ENCODE peak calls at places on chromosomes 13 and 19, in eight cellular contexts. N, V, F, M, W, U, B and C are unnamed samples.

GRCh38 chr19:45691516-45692186 is at the start of gene SNRPD2:
- DNase-seq in M (peak), V (peak), U (peak), W (peak), F (peak), N (peak), B (peak), C (peak)

GRCh38 chr19:13095934-13096890 is 6.4 kb downstream of the LYL1 start:
- DNase-seq in W (no peak), F (no peak), B (no peak), U (peak), V (no peak), N (no peak), M (no peak), C (no peak)

GRCh38 chr13:94243551-94243950 is 235.9 kb downstream of the DCT start:
- DNase-seq in F (no peak), M (no peak), V (no peak), B (no peak), U (no peak), N (no peak), W (no peak), C (no peak)

GRCh38 chr19:4957981-4958380 is 10.9 kb upstream of the KDM4B start:
- DNase-seq in U (no peak), F (no peak), B (no peak), N (no peak), V (no peak), W (no peak), M (no peak), C (no peak)

GRCh38 chr19:30118760-30119159 is 176.7 kb downstream of the URI1 start:
- DNase-seq in F (no peak), B (no peak), V (no peak), W (no peak), M (no peak), U (peak), N (peak), C (peak)

GRCh38 chr19:1131718-1132552 is 28.1 kb downstream of the GPX4 start:
- DNase-seq in W (peak), V (peak), F (peak), N (peak), M (peak), B (peak), U (peak), C (peak)

GRCh38 chr13:100596516-100596915 is 7.9 kb upstream of the GGACT start:
- DNase-seq in B (no peak), N (no peak), F (no peak), M (no peak), V (no peak), U (no peak), W (no peak), C (no peak)

GRCh38 chr19:10289836-10290438 is at the start of gene ICAM5:
- DNase-seq in U (no peak), N (no peak), V (no peak), W (no peak), F (no peak), M (peak), B (no peak), C (no peak)

GRCh38 chr19:782195-783043 is 14.8 kb upstream of the PTBP1 start:
- DNase-seq in U (no peak), N (no peak), W (peak), V (no peak), B (no peak), M (no peak), F (peak), C (no peak)

GRCh38 chr13:53408847-53409568 is 380.4 kb downstream of the OLFM4 start:
- DNase-seq in U (no peak), V (no peak), F (peak), W (no peak), N (peak), B (no peak), M (no peak), C (peak)

GRCh38 chr19:19820774-19821315 is 705 bp downstream of the ZNF506 start:
- DNase-seq in U (no peak), V (peak), B (no peak), W (no peak), M (peak), F (no peak), N (no peak), C (no peak)

GRCh38 chr19:15871570-15871969 is 26.3 kb downstream of the CYP4F2 start:
- DNase-seq in W (no peak), B (no peak), V (no peak), M (peak), U (no peak), F (no peak), N (no peak), C (no peak)

GRCh38 chr19:34243876-34244578 is 10.3 kb upstream of the GARRE1 start:
- DNase-seq in U (no peak), B (no peak), N (no peak), V (no peak), F (no peak), W (no peak), M (no peak), C (no peak)

GRCh38 chr13:83498045-83498444 is 384.2 kb downstream of the SLITRK1 start:
- DNase-seq in M (no peak), F (no peak), W (no peak), V (no peak), N (no peak), U (no peak), B (no peak), C (no peak)

GRCh38 chr13:51551446-51551845 is 32.8 kb upstream of the WDFY2 start:
- DNase-seq in M (no peak), W (no peak), B (no peak), N (no peak), F (no peak), U (no peak), V (no peak), C (no peak)

DNA sequence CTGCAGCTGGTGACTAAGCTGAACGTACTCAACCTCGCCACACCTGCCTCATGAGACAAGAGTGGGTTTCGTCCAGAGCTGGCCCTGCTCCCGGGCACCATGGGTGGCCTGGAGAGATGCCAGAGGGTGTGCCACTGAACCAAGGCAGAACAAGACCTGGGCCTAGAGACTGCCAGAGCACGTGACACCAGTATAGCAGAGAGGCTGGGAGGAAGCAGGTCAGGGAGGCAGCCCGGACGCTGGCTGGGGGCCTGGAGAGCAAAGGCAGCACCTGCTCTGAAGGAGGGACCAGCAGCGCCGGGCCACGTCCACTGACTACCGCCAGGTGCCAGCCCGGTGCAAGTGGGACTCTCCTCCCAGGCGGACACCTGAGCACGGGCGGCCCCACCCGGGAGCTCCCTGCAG is 7.3 kb upstream of the C13orf46 start:
- DNase-seq in U (peak), B (no peak), M (no peak), F (peak), N (peak), V (no peak), W (no peak), C (peak)
- TF ChIP-seq CTCF in U (no peak), B (no peak), M (no peak), F (no peak), N (no peak), V (no peak), W (no peak), C (no peak)

DNA sequence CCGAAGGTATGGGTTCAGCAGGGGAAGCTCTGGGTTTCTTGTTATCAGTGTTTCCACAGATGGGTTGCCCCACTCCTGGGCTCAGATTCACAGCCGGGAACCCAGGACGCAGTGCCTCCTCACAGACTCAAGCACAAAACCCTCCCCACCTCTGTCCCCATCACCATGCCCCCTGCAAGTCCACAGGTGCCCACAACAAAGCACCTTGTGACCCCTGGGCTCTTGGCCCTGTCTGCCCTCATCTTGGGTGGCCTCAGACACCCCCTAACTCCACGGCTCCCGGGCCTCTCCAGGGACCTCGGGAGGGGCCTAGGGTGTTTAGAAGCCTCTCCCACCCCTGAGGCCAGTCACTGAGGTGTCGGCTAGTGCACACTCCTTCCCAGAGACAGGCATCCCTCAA is 231.7 kb downstream of the TUBA3C start:
- DNase-seq in W (no peak), U (no peak), N (no peak), V (no peak), F (no peak), B (no peak), M (no peak), C (no peak)
- TF ChIP-seq CTCF in W (no peak), U (no peak), N (no peak), V (no peak), F (no peak), B (no peak), M (no peak), C (no peak)

GRCh38 chr13:96984061-96984508 is 10.2 kb downstream of the OXGR1 start:
- DNase-seq in M (peak), W (no peak), B (no peak), N (peak), V (no peak), U (no peak), F (peak), C (no peak)
- TF ChIP-seq CTCF in M (no peak), W (peak), B (no peak), N (no peak), V (no peak), U (peak), F (peak), C (peak)

DNA sequence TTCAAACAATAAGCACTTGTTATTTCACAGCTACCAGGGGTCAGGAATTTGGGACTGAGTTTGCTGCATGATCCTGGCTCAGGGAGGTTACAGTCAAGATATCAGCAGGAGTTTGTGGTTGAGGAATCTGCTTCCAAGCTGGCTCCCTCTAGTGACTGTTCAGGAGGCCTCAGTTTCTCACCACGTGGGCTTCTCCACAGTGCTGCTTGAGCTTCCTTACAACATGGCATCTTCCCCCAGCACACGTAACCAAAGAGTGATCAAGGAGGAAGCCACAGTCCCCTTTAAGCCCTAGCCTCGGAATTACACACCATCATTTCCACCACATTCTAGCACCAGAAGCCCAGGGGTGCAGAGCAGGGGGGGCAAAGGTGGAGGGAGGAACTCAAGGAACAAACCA is 28.8 kb downstream of the CELF5 start:
- DNase-seq in M (peak), F (no peak), W (no peak), V (no peak), N (no peak), B (no peak), U (no peak), C (no peak)
- TF ChIP-seq CTCF in M (no peak), F (no peak), W (no peak), V (no peak), N (no peak), B (no peak), U (no peak), C (no peak)

GRCh38 chr19:41623360-41623759 is 3.5 kb downstream of the CEACAM4 start:
- DNase-seq in F (no peak), M (no peak), V (no peak), U (no peak), N (no peak), B (no peak), W (no peak), C (no peak)

GRCh38 chr19:41626278-41626677 is 596 bp downstream of the CEACAM4 start:
- DNase-seq in M (no peak), N (no peak), V (no peak), W (no peak), U (no peak), F (no peak), B (no peak), C (no peak)

GRCh38 chr19:41624515-41624914 is 2.4 kb downstream of the CEACAM4 start:
- DNase-seq in F (no peak), M (no peak), V (no peak), U (no peak), W (no peak), B (no peak), N (no peak), C (no peak)

GRCh38 chr19:41627966-41628675 is 1.2 kb upstream of the CEACAM4 start:
- DNase-seq in V (no peak), W (no peak), B (no peak), F (no peak), N (no peak), M (no peak), U (no peak), C (no peak)

GRCh38 chr19:41626877-41627276 is at the start of gene CEACAM4:
- DNase-seq in U (no peak), N (no peak), F (no peak), V (no peak), B (no peak), W (no peak), M (no peak), C (peak)
- TF ChIP-seq CTCF in U (no peak), N (no peak), F (no peak), V (no peak), B (no peak), W (no peak), M (no peak), C (no peak)

DNA sequence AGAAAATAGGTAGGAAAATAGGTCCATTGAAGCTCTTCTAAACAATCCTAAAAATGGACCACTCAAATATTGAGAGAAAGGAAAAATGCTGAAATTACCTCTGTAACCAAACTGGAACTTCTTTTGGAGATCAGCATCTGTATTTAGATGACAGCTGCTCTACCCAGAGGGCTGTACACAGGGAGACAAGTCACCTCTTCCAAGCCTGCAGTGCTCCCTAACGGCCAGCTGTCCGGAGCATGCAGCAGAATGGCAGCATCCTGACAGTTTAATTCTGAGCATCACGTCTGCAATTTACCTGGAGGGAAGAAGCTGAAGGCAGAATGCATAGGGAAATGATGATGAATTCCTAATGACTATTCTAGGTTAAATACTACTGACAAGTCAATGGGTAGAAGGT is 62.8 kb upstream of the DIAPH3 start:
- DNase-seq in M (peak), F (peak), U (no peak), W (peak), B (no peak), V (no peak), N (no peak), C (no peak)
- TF ChIP-seq CTCF in M (peak), F (no peak), U (no peak), W (peak), B (no peak), V (no peak), N (peak), C (no peak)

DNA sequence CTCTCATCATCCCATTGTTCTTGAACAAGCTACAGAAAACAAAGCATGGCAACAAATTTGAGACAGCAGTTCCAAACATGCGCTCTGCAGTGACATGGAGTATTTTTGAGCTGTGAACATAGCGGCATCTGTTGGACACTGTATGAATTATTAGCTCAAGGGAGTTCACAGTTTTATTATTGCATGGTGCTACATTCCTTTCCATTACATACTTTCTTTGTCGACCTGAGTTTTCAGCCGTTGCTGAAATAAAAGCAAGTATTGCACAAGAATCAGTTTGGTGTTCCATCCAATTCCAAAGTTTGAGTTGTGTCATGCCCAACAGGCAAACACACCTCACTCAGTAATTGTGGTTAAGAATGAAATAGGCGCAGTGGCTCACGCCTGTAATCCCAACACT is 30.1 kb upstream of the METTL21C start:
- DNase-seq in N (no peak), V (no peak), F (no peak), B (no peak), W (peak), U (no peak), M (peak), C (no peak)
- TF ChIP-seq CTCF in N (peak), V (peak), F (no peak), B (no peak), W (peak), U (no peak), M (no peak), C (no peak)

GRCh38 chr13:41074523-41074922 is 13.2 kb downstream of the WBP4 start:
- DNase-seq in W (no peak), M (no peak), U (no peak), F (no peak), B (no peak), V (no peak), N (no peak), C (no peak)

GRCh38 chr13:41077475-41077874 is 16.2 kb downstream of the WBP4 start:
- DNase-seq in V (no peak), F (no peak), B (no peak), U (no peak), W (no peak), M (no peak), N (no peak), C (no peak)

GRCh38 chr13:41075485-41075884 is 14.2 kb downstream of the WBP4 start:
- DNase-seq in U (no peak), W (no peak), M (no peak), F (no peak), B (no peak), V (no peak), N (no peak), C (no peak)

GRCh38 chr13:41071775-41072174 is 10.5 kb downstream of the WBP4 start:
- DNase-seq in F (no peak), N (no peak), W (no peak), U (no peak), B (no peak), M (no peak), V (no peak), C (no peak)

DNA sequence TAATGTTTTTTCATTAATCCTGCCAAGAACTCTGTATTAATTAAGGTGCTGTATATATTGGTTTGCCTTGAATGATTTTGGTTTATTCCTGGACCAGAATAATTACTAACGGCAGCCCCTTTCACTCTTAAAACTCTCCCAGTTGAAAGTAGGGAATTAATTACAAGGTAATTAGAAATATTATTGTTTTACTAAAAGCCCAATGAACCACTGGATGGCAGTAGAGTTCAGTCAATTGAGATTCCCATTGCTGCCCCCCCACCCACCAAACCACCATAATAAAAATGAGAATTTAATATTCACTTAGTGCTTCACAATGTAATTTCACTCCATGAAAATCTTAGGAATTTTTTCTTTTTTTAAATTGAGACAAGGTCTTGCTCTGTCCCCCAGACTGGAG is 13.7 kb downstream of the WBP4 start:
- DNase-seq in M (peak), B (peak), N (no peak), F (no peak), U (no peak), W (peak), V (no peak), C (no peak)
- TF ChIP-seq CTCF in M (peak), B (peak), N (peak), F (peak), U (peak), W (peak), V (peak), C (peak)